ENCODE peak calls at places on chromosomes 7 and 10, in four cellular contexts. G is stimulated activated CD8-positive, alpha-beta memory T cell treated with anti-CD3 and anti-CD28 coated beads, Interleukin-15, amount 100 ng/mL, for 4 hours; F is AG10803; W is ureter. A is an unnamed sample.

GRCh38 chr10:118488710-118489497 is 106.5 kb downstream of the PRLHR start:
- DNase-seq in F (no peak), G (no peak), W (no peak), A (no peak)

GRCh38 chr10:122525788-122526187 is 34.8 kb upstream of the DMBT1 start:
- DNase-seq in F (no peak), W (no peak), G (no peak), A (no peak)

GRCh38 chr7:42745357-42746022 is 166.4 kb downstream of the C7orf25 start:
- DNase-seq in W (no peak), F (peak), G (no peak), A (no peak)

GRCh38 chr10:3104251-3104918 is 37.0 kb downstream of the PFKP start:
- DNase-seq in G (no peak), W (no peak), F (no peak), A (peak)

GRCh38 chr7:139004321-139005075 is 23.3 kb upstream of the KIAA1549 start:
- DNase-seq in G (no peak), F (no peak), W (no peak), A (no peak)

GRCh38 chr7:5699467-5699866 is 82.0 kb downstream of the RNF216 start:
- DNase-seq in G (no peak), W (no peak), F (no peak), A (no peak)

GRCh38 chr10:102555781-102556328 is 52.1 kb downstream of the SUFU start:
- DNase-seq in F (peak), G (no peak), W (no peak), A (no peak)

GRCh38 chr7:131104611-131105293 is 222.9 kb upstream of the MKLN1 start:
- DNase-seq in G (no peak), F (peak), W (no peak), A (no peak)

GRCh38 chr10:132644544-132645530 is 107.2 kb downstream of the INPP5A start:
- DNase-seq in G (no peak), F (no peak), W (no peak), A (peak)

GRCh38 chr10:133608855-133609254 is 17.7 kb downstream of the FRG2B start:
- DNase-seq in F (peak), W (no peak), G (no peak), A (no peak)

GRCh38 chr10:57026307-57026706 is 665.2 kb upstream of the ZWINT start:
- DNase-seq in F (no peak), W (no peak), G (no peak), A (no peak)

GRCh38 chr10:43407148-43407575 is 1.8 kb downstream of the HNRNPF start:
- DNase-seq in G (no peak), F (peak), W (peak), A (peak)

GRCh38 chr7:133830081-133830480 is 297.1 kb upstream of the LRGUK start:
- DNase-seq in F (no peak), W (no peak), G (no peak), A (no peak)

A was measured in left lobe of liver.